ENCODE peak calls at places on chromosomes 11 and 22, in eight cellular contexts. I is fibroblast of lung, S is IMR-90, J is NB4, Q is sigmoid colon, B is neural crest cell, X is cardiac fibroblast, W is DND-41. L is an unnamed sample.

GRCh38 chr22:31584804-31585160 is 77.2 kb downstream of the PISD start:
- DNase-seq in I (no peak), S (no peak), J (no peak), Q (no peak), B (no peak), X (no peak), W (no peak), L (no peak)

GRCh38 chr22:37880668-37881440 is 25.2 kb upstream of the MICALL1 start:
- DNase-seq in I (peak; percentile 63), S (peak; percentile 84), J (no peak), Q (no peak), B (no peak), X (peak; percentile 74), W (no peak), L (no peak)

GRCh38 chr11:104873252-104873651 is 25.0 kb downstream of the CASP12 start:
- DNase-seq in I (no peak), S (no peak), J (no peak), Q (no peak), B (no peak), X (no peak), W (peak; percentile 23), L (no peak)

GRCh38 chr22:36334081-36334831 is 53.5 kb downstream of the MYH9 start:
- DNase-seq in I (no peak), S (no peak), J (peak; percentile 68), Q (peak; percentile 85), B (no peak), X (no peak), W (no peak), L (no peak)

GRCh38 chr22:47328550-47329243 is 566.2 kb downstream of the TBC1D22A start:
- DNase-seq in I (peak; percentile 97), S (peak; percentile 96), J (peak; percentile 95), Q (no peak), B (no peak), X (peak; percentile 70), W (no peak), L (no peak)

GRCh38 chr22:47332246-47332980 is 570.0 kb downstream of the TBC1D22A start:
- DNase-seq in I (no peak), S (no peak), J (no peak), Q (no peak), B (no peak), X (no peak), W (no peak), L (no peak)

GRCh38 chr11:9575531-9576240 is 2.2 kb downstream of the WEE1 start:
- DNase-seq in I (no peak), S (no peak), J (no peak), Q (no peak), B (no peak), X (peak; percentile 52), W (no peak), L (no peak)

GRCh38 chr11:67501854-67502253 is 3.3 kb downstream of the PITPNM1 start:
- DNase-seq in I (no peak), S (no peak), J (no peak), Q (no peak), B (no peak), X (no peak), W (no peak), L (no peak)

GRCh38 chr22:40178417-40179409 is 988 bp downstream of the TNRC6B start:
- DNase-seq in I (peak; percentile 48), S (peak; percentile 57), J (peak; percentile 75), Q (no peak), B (peak; percentile 43), X (peak; percentile 55), W (peak; percentile 69), L (no peak)

GRCh38 chr11:125933030-125933813 is 12.6 kb upstream of the VSIG10L2 start:
- DNase-seq in I (no peak), S (no peak), J (no peak), Q (no peak), B (no peak), X (no peak), W (peak; percentile 12), L (no peak)

GRCh38 chr11:72848846-72849466 is 34.7 kb downstream of the ATG16L2 start:
- DNase-seq in I (peak; percentile 63), S (peak; percentile 60), J (peak; percentile 67), Q (no peak), B (no peak), X (peak; percentile 62), W (peak; percentile 64), L (no peak)
- TF ChIP-seq CTCF in I (peak; percentile 81), S (peak; percentile 62), J (peak; percentile 90), Q (no peak), B (peak; percentile 71), X (peak; percentile 78), W (peak; percentile 93), L (peak; percentile 72)

GRCh38 chr11:44125598-44125997 is 30.1 kb downstream of the EXT2 start:
- DNase-seq in I (no peak), S (no peak), J (no peak), Q (no peak), B (no peak), X (no peak), W (no peak), L (no peak)

GRCh38 chr11:44116433-44116832 is 21.0 kb downstream of the EXT2 start:
- DNase-seq in I (peak; percentile 75), S (peak; percentile 6), J (no peak), Q (no peak), B (no peak), X (no peak), W (no peak), L (no peak)

GRCh38 chr11:44120169-44120568 is 24.7 kb downstream of the EXT2 start:
- DNase-seq in I (peak; percentile 10), S (no peak), J (no peak), Q (no peak), B (no peak), X (peak; percentile 30), W (no peak), L (no peak)
- TF ChIP-seq CTCF in I (peak; percentile 31), S (peak; percentile 12), J (peak; percentile 9), Q (no peak), B (peak; percentile 41), X (peak; percentile 46), W (peak; percentile 33), L (no peak)

DNA sequence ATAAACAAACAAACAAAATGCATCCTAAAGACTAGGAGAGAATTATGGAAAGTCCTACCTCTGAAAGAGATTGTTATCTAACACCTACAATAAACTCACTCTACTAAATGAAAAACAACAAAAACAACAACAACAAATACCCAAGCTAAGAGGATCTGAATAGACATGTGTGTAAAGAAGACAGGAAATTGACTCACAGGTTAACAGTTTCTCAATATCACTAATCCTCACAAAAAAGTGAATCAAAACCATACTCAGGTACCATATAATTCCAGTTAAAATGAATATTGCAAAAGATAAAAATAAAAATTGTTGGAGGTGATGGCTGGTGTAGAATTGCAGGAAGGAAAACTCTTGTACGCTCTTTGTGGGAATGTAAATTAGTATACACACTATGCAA is 110.4 kb upstream of the TOP3B start:
- DNase-seq in I (no peak), S (no peak), J (no peak), Q (no peak), B (no peak), X (no peak), W (no peak), L (no peak)
- TF ChIP-seq CTCF in I (no peak), S (no peak), J (no peak), Q (no peak), B (no peak), X (no peak), W (no peak), L (no peak)

DNA sequence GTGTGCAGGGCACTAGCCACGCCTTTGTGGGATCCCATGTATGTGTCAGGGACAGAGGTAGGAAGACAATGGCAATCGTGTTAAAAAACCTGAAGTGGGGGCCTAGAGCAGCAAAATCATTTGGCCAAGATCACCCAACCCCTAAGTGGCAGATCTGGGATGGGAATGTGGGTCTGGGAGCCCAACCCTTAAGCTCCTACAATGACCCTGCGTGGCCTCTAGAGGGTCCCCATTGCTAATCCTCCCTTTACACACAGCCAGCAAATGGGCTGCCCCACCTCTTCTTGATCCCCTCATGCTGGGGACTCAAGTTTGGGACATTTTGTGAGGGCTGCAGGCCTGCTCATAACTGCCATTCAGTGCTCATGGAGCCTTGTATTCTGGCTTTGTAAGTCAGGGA is 73.2 kb upstream of the SUSD2 start:
- DNase-seq in I (no peak), S (no peak), J (peak; percentile 22), Q (no peak), B (no peak), X (no peak), W (no peak), L (no peak)
- TF ChIP-seq CTCF in I (no peak), S (no peak), J (peak; percentile 11), Q (no peak), B (no peak), X (peak; percentile 8), W (no peak), L (no peak)

GRCh38 chr11:1482581-1483444 is 3.8 kb downstream of the MOB2 start:
- DNase-seq in I (no peak), S (no peak), J (no peak), Q (peak; percentile 75), B (no peak), X (no peak), W (no peak), L (peak; percentile 89)
- TF ChIP-seq CTCF in I (no peak), S (no peak), J (peak; percentile 12), Q (no peak), B (no peak), X (no peak), W (no peak), L (no peak)

GRCh38 chr22:19490628-19491230 is 11.0 kb downstream of the CDC45 start:
- DNase-seq in I (no peak), S (no peak), J (no peak), Q (no peak), B (no peak), X (no peak), W (no peak), L (no peak)

GRCh38 chr22:19492504-19493174 is 12.9 kb downstream of the CDC45 start:
- DNase-seq in I (no peak), S (no peak), J (no peak), Q (no peak), B (no peak), X (no peak), W (no peak), L (no peak)

GRCh38 chr22:19488285-19488684 is 8.6 kb downstream of the CDC45 start:
- DNase-seq in I (no peak), S (no peak), J (no peak), Q (no peak), B (no peak), X (no peak), W (no peak), L (no peak)

GRCh38 chr22:19494001-19494560 is 14.4 kb downstream of the CDC45 start:
- DNase-seq in I (no peak), S (no peak), J (no peak), Q (no peak), B (no peak), X (no peak), W (no peak), L (no peak)

GRCh38 chr22:19488884-19489843 is 9.4 kb downstream of the CDC45 start:
- DNase-seq in I (peak; percentile 65), S (peak; percentile 23), J (no peak), Q (no peak), B (no peak), X (peak; percentile 47), W (no peak), L (no peak)
- TF ChIP-seq CTCF in I (peak; percentile 33), S (peak; percentile 12), J (no peak), Q (no peak), B (no peak), X (no peak), W (peak; percentile 21), L (no peak)

L was measured in coronary artery.